ENCODE peak calls at places on chromosomes 16 and 17, in seven cellular contexts. W, L, X, H, R, M and B are unnamed samples.

GRCh38 chr16:1159973-1160772 is 7.3 kb downstream of the CACNA1H start:
- DNase-seq in R (no peak), W (no peak), M (no peak), X (no peak), H (no peak), L (no peak), B (peak)

GRCh38 chr16:55678061-55678935 is 22.5 kb downstream of the SLC6A2 start:
- DNase-seq in L (no peak), W (no peak), R (no peak), M (no peak), X (no peak), H (no peak), B (no peak)

GRCh38 chr17:17156107-17156506 is 50.0 kb downstream of the PLD6 start:
- DNase-seq in R (no peak), W (no peak), L (no peak), X (no peak), H (no peak), M (no peak), B (no peak)

GRCh38 chr16:68362952-68363846 is 52.4 kb downstream of the PRMT7 start:
- DNase-seq in W (no peak), L (no peak), H (no peak), R (no peak), M (no peak), X (no peak), B (no peak)

GRCh38 chr16:1530883-1531637 is 2.4 kb upstream of the TMEM204 start:
- DNase-seq in X (no peak), M (no peak), R (peak), H (no peak), L (no peak), W (no peak), B (peak)

GRCh38 chr17:72502940-72503341 is 382.1 kb downstream of the SOX9 start:
- DNase-seq in M (no peak), H (no peak), W (no peak), X (no peak), R (no peak), L (no peak), B (no peak)

GRCh38 chr16:89132194-89133005 is 38.7 kb downstream of the ACSF3 start:
- DNase-seq in H (no peak), M (no peak), W (no peak), L (no peak), R (no peak), X (no peak), B (no peak)

GRCh38 chr16:13322357-13322756 is 421.0 kb downstream of the SHISA9 start:
- DNase-seq in W (no peak), L (no peak), X (no peak), R (no peak), H (no peak), M (no peak), B (no peak)

GRCh38 chr17:69437475-69437874 is 23.0 kb downstream of the MAP2K6 start:
- DNase-seq in H (no peak), R (no peak), W (no peak), L (no peak), X (no peak), M (no peak), B (no peak)

GRCh38 chr16:26705346-26705745 is 361.4 kb upstream of the C16orf82 start:
- DNase-seq in L (no peak), M (no peak), R (no peak), W (no peak), X (no peak), H (no peak), B (no peak)

GRCh38 chr16:68297908-68298307 is 12.8 kb downstream of the SLC7A6OS start:
- DNase-seq in X (no peak), H (no peak), W (no peak), M (no peak), L (no peak), R (no peak), B (peak)

GRCh38 chr17:73316919-73317505 is 5.2 kb upstream of the CDC42EP4 start:
- DNase-seq in W (no peak), M (no peak), L (no peak), H (no peak), R (no peak), X (no peak), B (peak)

GRCh38 chr17:27430882-27431491 is 25.3 kb upstream of the KSR1 start:
- DNase-seq in M (peak), R (peak), X (peak), W (no peak), L (no peak), H (no peak), B (peak)